ENCODE peak calls at places on chromosomes 4 and X, in eight cellular contexts. Q is tibial nerve, M is esophagus squamous epithelium, J is right cardiac atrium, K is SJSA1, S is fibroblast of lung, P is small intestine, I is HepG2. U is an unnamed sample.
A peak's percentile ranks its signal among the peaks of the same experiment; 100 is the strongest.

GRCh38 chr4:152079543-152080293 is 318.9 kb upstream of the GATB start:
- DNase-seq in I (no peak), Q (no peak), M (no peak), P (no peak), K (no peak), J (no peak), S (no peak), U (no peak)

GRCh38 chr4:112147697-112148096 is 2.4 kb downstream of the FAM241A start:
- DNase-seq in P (no peak), I (no peak), J (peak; percentile 41), K (no peak), Q (no peak), M (no peak), S (no peak), U (no peak)

GRCh38 chr4:122826596-122827257 is at the start of gene FGF2:
- DNase-seq in K (peak; percentile 84), S (peak; percentile 78), I (no peak), Q (peak; percentile 54), J (peak; percentile 92), M (no peak), P (no peak), U (peak; percentile 41)

GRCh38 chr4:89070041-89070440 is 13.1 kb upstream of the FAM13A start:
- DNase-seq in M (no peak), P (no peak), J (no peak), K (no peak), S (no peak), Q (no peak), I (no peak), U (no peak)

GRCh38 chrX:47209508-47210238 is 8.8 kb upstream of the CDK16 start:
- DNase-seq in M (no peak), Q (no peak), S (no peak), I (no peak), K (no peak), P (no peak), J (no peak), U (no peak)

GRCh38 chr4:127832585-127832984 is 48.1 kb upstream of the PLK4 start:
- DNase-seq in I (no peak), M (no peak), Q (no peak), K (no peak), J (no peak), S (no peak), P (no peak), U (no peak)

GRCh38 chrX:6291444-6291843 is 62.8 kb upstream of the NLGN4X start:
- DNase-seq in J (no peak), P (no peak), K (no peak), Q (no peak), I (no peak), M (no peak), S (no peak), U (no peak)

GRCh38 chr4:154738426-154738825 is 5.4 kb upstream of the LRAT start:
- DNase-seq in M (no peak), P (no peak), K (no peak), Q (no peak), J (no peak), S (peak; percentile 21), I (no peak), U (no peak)

GRCh38 chrX:1264556-1264955 is 4.1 kb upstream of the CSF2RA start:
- DNase-seq in M (no peak), J (no peak), Q (no peak), P (no peak), I (peak; percentile 14), K (no peak), S (no peak), U (no peak)

GRCh38 chrX:154505726-154506125 is 10.3 kb downstream of the FAM3A start:
- DNase-seq in S (peak; percentile 49), Q (no peak), P (no peak), J (no peak), I (no peak), K (no peak), M (no peak), U (no peak)

GRCh38 chr4:73593631-73594241 is 26.5 kb downstream of the RASSF6 start:
- DNase-seq in J (no peak), K (no peak), M (no peak), I (peak; percentile 39), P (peak; percentile 47), S (peak; percentile 68), Q (no peak), U (no peak)

GRCh38 chr4:159541143-159541542 is 438.3 kb downstream of the RAPGEF2 start:
- DNase-seq in K (no peak), Q (no peak), J (no peak), M (no peak), I (no peak), P (no peak), S (no peak), U (no peak)

GRCh38 chrX:13791559-13791958 is 25.3 kb downstream of the GPM6B start:
- DNase-seq in K (no peak), Q (no peak), I (no peak), P (no peak), J (peak; percentile 46), S (no peak), M (no peak), U (peak; percentile 81)

GRCh38 chr4:7352486-7352885 is 82.2 kb downstream of the PSAPL1 start:
- DNase-seq in P (no peak), Q (no peak), J (no peak), I (no peak), M (no peak), S (no peak), K (no peak), U (no peak)

GRCh38 chrX:12372111-12372510 is 233.8 kb downstream of the FRMPD4 start:
- DNase-seq in P (no peak), S (no peak), J (no peak), Q (no peak), I (no peak), M (no peak), K (no peak), U (no peak)

GRCh38 chr4:82031386-82031785 is 342.4 kb downstream of the HNRNPD start:
- DNase-seq in Q (no peak), I (no peak), P (no peak), S (no peak), M (no peak), J (no peak), K (no peak), U (no peak)

GRCh38 chr4:40829586-40829985 is 79.8 kb downstream of the NSUN7 start:
- DNase-seq in K (no peak), S (no peak), I (no peak), P (no peak), J (no peak), Q (no peak), M (no peak), U (no peak)

GRCh38 chr4:40833212-40833611 is 83.5 kb downstream of the NSUN7 start:
- DNase-seq in P (no peak), Q (no peak), S (no peak), I (no peak), K (no peak), J (no peak), M (no peak), U (no peak)

GRCh38 chr4:40831462-40831861 is 81.7 kb downstream of the NSUN7 start:
- DNase-seq in K (no peak), M (no peak), S (no peak), Q (no peak), J (no peak), P (no peak), I (no peak), U (no peak)

GRCh38 chr4:40828661-40829060 is 78.9 kb downstream of the NSUN7 start:
- DNase-seq in P (no peak), M (no peak), I (no peak), S (no peak), K (no peak), Q (no peak), J (no peak), U (no peak)

DNA sequence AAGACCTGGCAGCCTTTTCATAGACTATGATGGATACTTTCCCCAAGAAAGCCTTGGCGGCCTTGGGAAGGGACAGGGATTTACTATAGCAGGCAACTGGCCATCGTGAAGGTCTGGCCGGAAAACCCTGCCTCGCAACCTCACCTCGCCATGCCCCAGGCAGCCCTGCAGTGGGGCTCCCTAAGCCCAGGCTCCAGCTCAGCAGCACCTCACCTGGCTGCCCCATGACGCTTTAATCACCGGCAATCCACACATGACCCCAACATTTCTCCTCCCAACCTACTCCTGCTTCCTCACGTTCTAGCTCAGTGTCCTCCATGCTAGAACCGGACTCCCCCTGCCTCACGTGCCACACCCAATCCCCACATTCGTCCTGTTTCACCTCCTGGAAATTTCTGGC is 82.4 kb downstream of the NSUN7 start:
- DNase-seq in Q (no peak), S (no peak), J (no peak), I (no peak), M (no peak), P (no peak), K (no peak), U (no peak)
- H3K4me3 ChIP-seq in Q (no peak overlapping the region), S (no peak overlapping the region), J (no peak overlapping the region), I (no peak overlapping the region), M (no peak overlapping the region), P (no peak overlapping the region), K (no peak overlapping the region), U (no peak overlapping the region)

GRCh38 chr4:166655705-166656104 is 578.6 kb downstream of the SPOCK3 start:
- DNase-seq in J (no peak), S (no peak), P (no peak), I (no peak), M (no peak), K (no peak), Q (no peak), U (no peak)
- H3K27ac ChIP-seq in J (no peak overlapping the region), S (no peak overlapping the region), P (no peak overlapping the region), I (no peak overlapping the region), M (no peak overlapping the region), K (no peak overlapping the region), Q (no peak overlapping the region), U (no peak overlapping the region)

DNA sequence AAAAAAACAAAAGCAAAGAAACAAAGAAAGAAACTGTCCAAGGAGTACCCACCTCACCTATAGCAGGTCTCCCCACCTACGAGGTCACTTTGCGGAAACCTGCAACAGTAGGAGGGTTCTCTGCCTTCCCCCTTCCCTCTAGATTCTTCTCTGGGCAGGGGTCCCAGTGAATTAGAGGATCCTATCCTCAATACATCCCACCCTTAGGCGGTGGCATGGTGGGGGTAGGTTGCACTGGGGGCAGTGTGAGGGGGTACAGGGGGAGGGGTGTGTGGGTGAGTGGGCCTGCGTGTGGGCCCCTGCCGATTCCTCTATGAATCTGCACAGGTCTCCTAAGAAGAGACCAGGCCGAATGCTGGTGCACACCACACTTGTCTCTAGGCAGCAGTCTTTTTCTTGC is 65.4 kb downstream of the NBDY start:
- DNase-seq in S (no peak), Q (no peak), M (no peak), J (no peak), P (no peak), I (no peak), K (no peak), U (no peak)
- H3K4me3 ChIP-seq in S (no peak overlapping the region), Q (no peak overlapping the region), M (no peak overlapping the region), J (no peak overlapping the region), P (no peak overlapping the region), I (no peak overlapping the region), K (no peak overlapping the region), U (no peak overlapping the region)

GRCh38 chrX:137574784-137575298 is 8.9 kb downstream of the ZIC3 start:
- DNase-seq in P (no peak), K (no peak), I (no peak), S (no peak), J (no peak), Q (no peak), M (no peak), U (no peak)

GRCh38 chrX:137573356-137574101 is 7.6 kb downstream of the ZIC3 start:
- DNase-seq in K (no peak), M (no peak), S (no peak), J (no peak), P (no peak), I (no peak), Q (no peak), U (no peak)

GRCh38 chrX:137574102-137574783 is 8.3 kb downstream of the ZIC3 start:
- DNase-seq in I (no peak), K (no peak), Q (no peak), J (no peak), P (no peak), S (no peak), M (no peak), U (no peak)

GRCh38 chrX:137575596-137576255 is 9.8 kb downstream of the ZIC3 start:
- DNase-seq in S (no peak), M (no peak), K (no peak), I (no peak), P (no peak), Q (no peak), J (no peak), U (no peak)
- H3K27ac ChIP-seq in S (no peak overlapping the region), M (no peak overlapping the region), K (no peak overlapping the region), I (no peak overlapping the region), P (no peak overlapping the region), Q (no peak overlapping the region), J (no peak overlapping the region), U (no peak overlapping the region)

U was measured in breast epithelium.